ENCODE peak calls at places on chromosomes 5 and 9, in ten cellular contexts. J, G, K, H, D, N, C, M, Y and P are unnamed samples.

GRCh38 chr5:169521366-169521983 is 62.1 kb upstream of the SPDL1 start:
- DNase-seq in J (peak; percentile 41), G (no peak), K (no peak), H (no peak), D (peak; percentile 47), N (no peak), C (no peak), M (no peak), Y (no peak), P (peak; percentile 59)

GRCh38 chr9:110156902-110157301 is 51.1 kb downstream of the C9orf152 start:
- DNase-seq in J (peak; percentile 95), G (no peak), K (no peak), H (no peak), D (no peak), N (no peak), C (no peak), M (no peak), Y (peak; percentile 15), P (no peak)

GRCh38 chr5:37437716-37438115 is 58.6 kb downstream of the WDR70 start:
- DNase-seq in J (peak; percentile 51), G (no peak), K (no peak), H (no peak), D (no peak), N (no peak), C (no peak), M (no peak), Y (no peak), P (no peak)

GRCh38 chr5:179791881-179792611 is 1.7 kb upstream of the LTC4S start:
- DNase-seq in J (no peak), G (no peak), K (no peak), H (no peak), D (no peak), N (no peak), C (no peak), M (no peak), Y (no peak), P (no peak)

GRCh38 chr5:175718401-175719108 is 60.7 kb downstream of the HRH2 start:
- DNase-seq in J (no peak), G (peak; percentile 59), K (peak; percentile 49), H (no peak), D (peak; percentile 53), N (peak; percentile 82), C (no peak), M (peak; percentile 23), Y (no peak), P (peak; percentile 84)

GRCh38 chr9:127189628-127190027 is 67.2 kb upstream of the ANGPTL2 start:
- DNase-seq in J (no peak), G (no peak), K (no peak), H (no peak), D (no peak), N (no peak), C (no peak), M (no peak), Y (no peak), P (no peak)

GRCh38 chr5:107968998-107969397 is 298.3 kb upstream of the EFNA5 start:
- DNase-seq in J (peak; percentile 46), G (no peak), K (no peak), H (no peak), D (no peak), N (no peak), C (no peak), M (no peak), Y (no peak), P (no peak)

GRCh38 chr5:176643491-176644219 is 3.6 kb upstream of the TSPAN17 start:
- DNase-seq in J (no peak), G (no peak), K (no peak), H (no peak), D (no peak), N (no peak), C (no peak), M (no peak), Y (no peak), P (no peak)

GRCh38 chr5:9502435-9502834 is 43.4 kb downstream of the SEMA5A start:
- DNase-seq in J (no peak), G (no peak), K (no peak), H (no peak), D (no peak), N (no peak), C (no peak), M (no peak), Y (no peak), P (no peak)

GRCh38 chr9:36976371-36977030 is 57.6 kb downstream of the PAX5 start:
- DNase-seq in J (no peak), G (no peak), K (no peak), H (peak; percentile 39), D (no peak), N (no peak), C (no peak), M (no peak), Y (no peak), P (no peak)

GRCh38 chr9:105295151-105295550 is 50.7 kb downstream of the SLC44A1 start:
- DNase-seq in J (no peak), G (no peak), K (no peak), H (no peak), D (no peak), N (no peak), C (no peak), M (no peak), Y (no peak), P (no peak)

GRCh38 chr5:77437194-77437593 is 54.9 kb downstream of the WDR41 start:
- DNase-seq in J (no peak), G (no peak), K (peak; percentile 7), H (no peak), D (no peak), N (no peak), C (no peak), M (peak; percentile 6), Y (no peak), P (no peak)